ENCODE peak calls at places on chromosomes 11 and 22, in ten cellular contexts. J is pancreas, Y is IMR-90, A is fibroblast of villous mesenchyme, X is K562, O is AG04450, V is tibial nerve, U is choroid plexus epithelial cell, I is omental fat pad, E is H1. S is an unnamed sample.

GRCh38 chr22:25134028-25134427 is 65.6 kb upstream of the CRYBB3 start:
- DNase-seq in I (no peak), X (no peak), J (no peak), U (no peak), Y (no peak), V (no peak), E (no peak), A (no peak), O (no peak), S (no peak)

GRCh38 chr11:26286472-26287066 is 45.4 kb upstream of the ANO3 start:
- DNase-seq in V (no peak), I (no peak), Y (peak; percentile 37), E (no peak), O (no peak), X (peak; percentile 5), J (no peak), A (peak; percentile 14), U (peak; percentile 64), S (no peak)

GRCh38 chr11:58254936-58255335 is 13.1 kb downstream of the OR10W1 start:
- DNase-seq in U (peak; percentile 1), X (no peak), A (no peak), I (no peak), V (no peak), Y (peak; percentile 18), J (no peak), O (no peak), E (no peak), S (no peak)

GRCh38 chr22:19086944-19087343 is 35.3 kb downstream of the DGCR2 start:
- DNase-seq in O (no peak), I (no peak), V (no peak), Y (peak; percentile 69), A (peak; percentile 54), J (no peak), E (no peak), X (peak; percentile 41), U (peak; percentile 64), S (peak; percentile 29)

GRCh38 chr11:122663764-122664163 is 8.2 kb downstream of the UBASH3B start:
- DNase-seq in Y (no peak), V (no peak), E (no peak), J (no peak), U (no peak), A (no peak), O (no peak), I (no peak), X (no peak), S (no peak)

GRCh38 chr11:19498986-19499669 is 213.5 kb upstream of the NAV2 start:
- DNase-seq in Y (peak; percentile 58), E (no peak), U (peak; percentile 83), X (no peak), A (peak; percentile 17), J (no peak), V (no peak), I (no peak), O (no peak), S (no peak)

GRCh38 chr11:125412509-125412908 is 83.6 kb downstream of the FEZ1 start:
- DNase-seq in J (no peak), U (no peak), Y (no peak), A (no peak), X (no peak), I (no peak), O (no peak), V (no peak), E (no peak), S (peak; percentile 33)

GRCh38 chr11:17892409-17892808 is 120.4 kb downstream of the SERGEF start:
- DNase-seq in E (no peak), A (no peak), X (no peak), J (no peak), U (no peak), O (no peak), I (no peak), V (no peak), Y (no peak), S (no peak)

GRCh38 chr11:131888230-131888826 is 517.9 kb downstream of the NTM start:
- DNase-seq in U (peak; percentile 92), V (no peak), E (no peak), O (peak; percentile 73), A (peak; percentile 82), J (no peak), Y (peak; percentile 96), I (no peak), X (no peak), S (no peak)

GRCh38 chr11:131889146-131889577 is 518.7 kb downstream of the NTM start:
- DNase-seq in I (no peak), V (no peak), E (no peak), Y (peak; percentile 95), X (no peak), U (peak; percentile 92), J (no peak), A (peak; percentile 81), O (peak; percentile 80), S (no peak)

GRCh38 chr11:131893103-131893502 is 522.7 kb downstream of the NTM start:
- DNase-seq in X (no peak), U (no peak), O (no peak), V (no peak), J (no peak), A (no peak), I (no peak), Y (no peak), E (no peak), S (no peak)

GRCh38 chr11:131886201-131886600 is 515.8 kb downstream of the NTM start:
- DNase-seq in X (no peak), O (no peak), U (no peak), Y (no peak), A (no peak), V (no peak), J (no peak), I (no peak), E (no peak), S (no peak)

GRCh38 chr11:131889760-131890620 is 519.6 kb downstream of the NTM start:
- DNase-seq in V (no peak), Y (peak; percentile 59), O (no peak), U (peak; percentile 76), A (peak; percentile 47), X (no peak), I (no peak), E (no peak), J (no peak), S (no peak)
- TF ChIP-seq CTCF in V (no peak), Y (peak; percentile 42), O (peak; percentile 44), U (peak; percentile 54), A (peak; percentile 18), X (no peak), I (no peak), E (peak; percentile 31), J (no peak), S (no peak)

DNA sequence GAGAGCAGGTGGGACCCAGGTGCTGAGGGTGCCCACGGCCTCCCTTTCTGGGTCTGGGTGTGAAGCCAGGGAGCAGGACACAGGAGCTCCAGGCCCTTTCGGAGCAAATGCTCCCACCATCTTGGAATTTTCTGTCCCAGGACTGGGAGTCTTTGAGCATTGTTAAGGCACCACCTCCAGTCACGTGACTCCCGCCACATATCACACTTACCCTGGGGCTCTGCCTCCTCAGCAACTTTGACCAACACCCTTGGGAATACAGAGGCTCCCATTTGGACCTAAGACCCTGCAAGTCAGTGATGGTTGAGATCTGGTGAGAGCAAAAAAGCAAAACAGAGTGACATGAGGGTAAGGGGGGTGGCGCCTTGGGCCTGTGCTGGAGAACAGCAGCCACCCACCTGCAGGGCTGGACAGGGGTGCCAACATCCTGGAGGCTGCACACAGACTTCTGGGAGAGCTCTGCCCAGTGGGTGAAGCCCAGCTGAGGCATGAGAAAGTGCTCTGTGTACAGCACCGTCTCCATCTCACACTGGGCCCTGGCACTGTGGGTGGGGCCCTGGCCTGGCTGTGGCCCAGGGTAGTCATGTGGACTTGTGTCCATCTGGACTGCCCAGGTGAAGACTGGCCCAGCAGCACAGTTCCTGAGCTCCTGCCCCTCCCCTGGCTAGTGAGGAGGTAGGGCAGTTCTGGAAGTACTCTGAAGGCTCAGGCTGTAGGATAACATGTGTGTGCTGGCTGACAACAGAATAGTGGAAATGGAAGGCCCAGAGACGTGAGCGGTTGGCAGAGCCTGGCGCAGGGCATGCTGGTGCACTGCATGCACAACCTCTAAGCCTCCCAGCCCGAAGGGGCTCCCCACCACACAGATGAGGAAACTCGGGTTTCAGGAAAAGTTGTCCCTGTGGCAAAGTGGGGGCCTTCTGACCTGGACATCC is 35.6 kb downstream of the RSPH14 start:
- DNase-seq in U (no peak), E (no peak), Y (no peak), X (no peak), I (no peak), A (no peak), V (no peak), O (no peak), J (no peak), S (no peak)
- TF ChIP-seq CTCF in U (no peak), E (no peak), Y (no peak), X (no peak), I (no peak), A (no peak), V (no peak), O (no peak), J (no peak), S (no peak)

GRCh38 chr11:65487467-65488272 is 11.2 kb upstream of the MALAT1 start:
- DNase-seq in I (peak; percentile 100), V (peak; percentile 99), J (peak; percentile 88), U (peak; percentile 100), A (peak; percentile 100), O (peak; percentile 100), X (peak; percentile 93), Y (peak; percentile 100), E (peak; percentile 97), S (peak; percentile 100)
- TF ChIP-seq CTCF in I (no peak), V (no peak), J (no peak), U (no peak), A (no peak), O (no peak), X (no peak), Y (no peak), E (no peak), S (no peak)

GRCh38 chr22:46518542-46519325 is 18.7 kb downstream of the CELSR1 start:
- DNase-seq in U (no peak), E (no peak), Y (no peak), O (no peak), V (no peak), A (no peak), I (no peak), J (no peak), X (no peak), S (no peak)

GRCh38 chr22:46519377-46519776 is 18.0 kb downstream of the CELSR1 start:
- DNase-seq in V (no peak), O (no peak), X (no peak), I (no peak), Y (no peak), A (no peak), J (no peak), U (no peak), E (no peak), S (peak; percentile 66)

GRCh38 chr22:46516638-46517037 is 20.8 kb downstream of the CELSR1 start:
- DNase-seq in A (no peak), J (no peak), V (no peak), U (no peak), O (no peak), Y (no peak), I (no peak), E (no peak), X (no peak), S (no peak)

GRCh38 chr22:46517255-46517761 is 20.1 kb downstream of the CELSR1 start:
- DNase-seq in O (no peak), I (no peak), X (no peak), Y (no peak), A (no peak), V (no peak), J (no peak), U (peak; percentile 18), E (no peak), S (peak; percentile 69)

DNA sequence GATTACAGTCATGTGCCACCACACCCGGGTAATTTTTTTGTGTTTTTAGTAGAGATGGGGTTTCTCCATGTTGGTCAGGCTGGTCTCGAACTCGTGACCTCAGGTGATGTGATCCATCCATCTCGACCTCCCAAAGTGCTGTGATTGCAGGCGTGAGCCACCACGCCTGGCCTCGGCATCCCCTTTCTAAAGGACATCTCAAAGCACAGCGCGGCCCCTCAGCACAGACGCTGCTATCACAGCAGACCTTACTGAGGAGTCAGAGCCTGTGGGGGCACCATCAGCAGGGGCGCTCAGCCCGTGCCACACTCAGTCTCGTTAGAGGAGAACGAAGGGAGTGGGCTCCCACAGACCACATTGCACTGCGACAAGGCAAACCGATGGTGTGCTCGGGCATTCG is 19.4 kb downstream of the CELSR1 start:
- DNase-seq in E (no peak), O (no peak), V (no peak), J (no peak), U (no peak), A (no peak), Y (no peak), X (no peak), I (no peak), S (no peak)
- TF ChIP-seq CTCF in E (no peak), O (no peak), V (no peak), J (no peak), U (no peak), A (no peak), Y (no peak), X (no peak), I (no peak), S (no peak)